ENCODE peak calls at places on chromosomes 2 and 18, in four cellular contexts. C is lower leg skin; R is CD4-positive, alpha-beta T cell; X is endothelial cell. G is an unnamed sample.

GRCh38 chr2:204885747-204886146 is 340.5 kb downstream of the PARD3B start:
- DNase-seq in C (no peak), R (no peak), X (peak; percentile 29), G (no peak)

GRCh38 chr2:205957452-205958154 is 128.4 kb downstream of the INO80D start:
- DNase-seq in C (no peak), R (no peak), X (no peak), G (no peak)

GRCh38 chr2:88692187-88692586 is 714 bp downstream of the RPIA start:
- DNase-seq in C (peak; percentile 23), R (no peak), X (peak; percentile 20), G (no peak)

GRCh38 chr2:233989221-233989620 is 61.3 kb upstream of the SPP2 start:
- DNase-seq in C (no peak), R (no peak), X (no peak), G (no peak)

GRCh38 chr2:63347361-63347760 is 240.9 kb downstream of the WDPCP start:
- DNase-seq in C (no peak), R (no peak), X (no peak), G (no peak)

GRCh38 chr18:24095976-24096375 is 42.9 kb upstream of the CABYR start:
- DNase-seq in C (no peak), R (no peak), X (no peak), G (no peak)

GRCh38 chr2:224958466-224958857 is 83.8 kb downstream of the DOCK10 start:
- DNase-seq in C (no peak), R (no peak), X (no peak), G (no peak)

GRCh38 chr18:9506046-9506792 is 30.9 kb downstream of the RALBP1 start:
- DNase-seq in C (no peak), R (no peak), X (no peak), G (no peak)

G was measured in activated T-helper 9 cell treated with anti-CD3 and anti-CD28 coated beads, Interleukin-2, amount 50 U/mL, for 16 hours.